ENCODE peak calls at places on chromosome 12, in four cellular contexts. F is activated T-cell treated with anti-CD3 and anti-CD28 coated beads, Interleukin-2, amount 50 U/mL, for 1 hour; R is T-helper 1 cell; T is stimulated activated CD8-positive, alpha-beta memory T cell treated with anti-CD3 and anti-CD28 coated beads, Interleukin-2, amount 100 ng/mL, for 1 hour. K is an unnamed sample.
A peak's percentile ranks its signal among the peaks of the same experiment; 100 is the strongest.

GRCh38 chr12:57632369-57632897 is 568 bp downstream of the B4GALNT1 start:
- DNase-seq in F (peak; percentile 45), R (no peak), T (no peak), K (peak; percentile 44)

GRCh38 chr12:19529933-19530630 is 90.8 kb downstream of the AEBP2 start:
- DNase-seq in F (no peak), R (no peak), T (no peak), K (no peak)

GRCh38 chr12:39033789-39034188 is 128.4 kb upstream of the CPNE8 start:
- DNase-seq in F (no peak), R (no peak), T (no peak), K (no peak)

GRCh38 chr12:87469295-87469694 is 559.9 kb downstream of the C12orf50 start:
- DNase-seq in F (no peak), R (no peak), T (no peak), K (no peak)

GRCh38 chr12:89333564-89334252 is 18.6 kb downstream of the DUSP6 start:
- DNase-seq in F (no peak), R (no peak), T (no peak), K (no peak)

GRCh38 chr12:20220339-20220738 is 148.0 kb upstream of the PDE3A start:
- DNase-seq in F (no peak), R (no peak), T (no peak), K (no peak)

GRCh38 chr12:103832048-103832798 is 8.8 kb downstream of the NT5DC3 start:
- DNase-seq in F (no peak), R (no peak), T (no peak), K (no peak)

GRCh38 chr12:108806921-108807320 is 50.5 kb downstream of the SSH1 start:
- DNase-seq in F (no peak), R (no peak), T (no peak), K (no peak)

GRCh38 chr12:29611906-29612305 is 114.4 kb upstream of the OVCH1 start:
- DNase-seq in F (no peak), R (no peak), T (no peak), K (no peak)

GRCh38 chr12:28443337-28443736 is 253.1 kb downstream of the CCDC91 start:
- DNase-seq in F (no peak), R (no peak), T (no peak), K (no peak)

GRCh38 chr12:30994274-30994673 is 67.7 kb downstream of the TSPAN11 start:
- DNase-seq in F (no peak), R (no peak), T (no peak), K (no peak)

GRCh38 chr12:122226366-122227222 is 742 bp upstream of the DIABLO start:
- DNase-seq in F (no peak), R (no peak), T (no peak), K (no peak)

GRCh38 chr12:6450091-6450868 is 1.6 kb upstream of the TAPBPL start:
- DNase-seq in F (no peak), R (no peak), T (no peak), K (no peak)

GRCh38 chr12:111758120-111758561 is 8.6 kb upstream of the ALDH2 start:
- DNase-seq in F (no peak), R (no peak), T (no peak), K (peak; percentile 80)

GRCh38 chr12:12612403-12612802 is 727 bp downstream of the CREBL2 start:
- DNase-seq in F (no peak), R (no peak), T (no peak), K (no peak)

GRCh38 chr12:108333898-108334699 is 5.0 kb downstream of the CMKLR1 start:
- DNase-seq in F (no peak), R (no peak), T (no peak), K (no peak)

GRCh38 chr12:89789862-89790261 is 81.2 kb upstream of the ATP2B1 start:
- DNase-seq in F (no peak), R (no peak), T (no peak), K (no peak)

GRCh38 chr12:118611295-118611694 is 234.9 kb downstream of the SUDS3 start:
- DNase-seq in F (no peak), R (no peak), T (no peak), K (no peak)

GRCh38 chr12:108525681-108526080 is 10.6 kb downstream of the FICD start:
- DNase-seq in F (no peak), R (no peak), T (no peak), K (no peak)

GRCh38 chr12:102478416-102479098 is 1.8 kb downstream of the IGF1 start:
- DNase-seq in F (no peak), R (no peak), T (peak; percentile 4), K (no peak)

GRCh38 chr12:94109154-94109553 is 39.2 kb upstream of the PLXNC1 start:
- DNase-seq in F (no peak), R (no peak), T (no peak), K (no peak)

GRCh38 chr12:3446235-3446634 is 44.8 kb upstream of the PRMT8 start:
- DNase-seq in F (no peak), R (no peak), T (no peak), K (no peak)

GRCh38 chr12:132281021-132281420 is 48.4 kb downstream of the GALNT9 start:
- DNase-seq in F (no peak), R (no peak), T (no peak), K (no peak)

GRCh38 chr12:50458606-50459005 is 46.2 kb upstream of the DIP2B start:
- DNase-seq in F (no peak), R (no peak), T (no peak), K (no peak)

GRCh38 chr12:48865141-48865440 is 579 bp downstream of the RND1 start:
- DNase-seq in F (no peak), R (no peak), T (no peak), K (no peak)